ENCODE peak calls at places on chromosomes 1 and 21, in four cellular contexts. S is GM12878, X is NT2/D1, N is K562. W is an unnamed sample.

GRCh38 chr1:164602142-164602429 is 43.1 kb downstream of the PBX1 start:
- DNase-seq in S (no peak), X (no peak), N (no peak), W (peak)

GRCh38 chr1:197776348-197777082 is 1.2 kb upstream of the DENND1B start:
- DNase-seq in S (no peak), X (no peak), N (no peak), W (peak)

GRCh38 chr1:197948926-197949899 is 32.0 kb downstream of the LHX9 start:
- DNase-seq in S (no peak), X (no peak), N (no peak), W (no peak)

GRCh38 chr1:222009105-222009730 is 267.3 kb upstream of the DUSP10 start:
- DNase-seq in S (peak), X (no peak), N (peak), W (no peak)

GRCh38 chr1:233140974-233141373 is 154.6 kb downstream of the PCNX2 start:
- DNase-seq in S (no peak), X (no peak), N (no peak), W (no peak)

GRCh38 chr1:76299036-76299435 is 224.5 kb downstream of the ST6GALNAC3 start:
- DNase-seq in S (no peak), X (no peak), N (no peak), W (no peak)

GRCh38 chr1:222098382-222098781 is 356.5 kb upstream of the DUSP10 start:
- DNase-seq in S (no peak), X (no peak), N (no peak), W (no peak)

GRCh38 chr1:155504207-155504606 is 58.4 kb downstream of the ASH1L start:
- DNase-seq in S (no peak), X (no peak), N (peak), W (peak)

GRCh38 chr1:204409878-204410763 is 1.5 kb downstream of the PPP1R15B start:
- DNase-seq in S (no peak), X (no peak), N (no peak), W (no peak)

DNA sequence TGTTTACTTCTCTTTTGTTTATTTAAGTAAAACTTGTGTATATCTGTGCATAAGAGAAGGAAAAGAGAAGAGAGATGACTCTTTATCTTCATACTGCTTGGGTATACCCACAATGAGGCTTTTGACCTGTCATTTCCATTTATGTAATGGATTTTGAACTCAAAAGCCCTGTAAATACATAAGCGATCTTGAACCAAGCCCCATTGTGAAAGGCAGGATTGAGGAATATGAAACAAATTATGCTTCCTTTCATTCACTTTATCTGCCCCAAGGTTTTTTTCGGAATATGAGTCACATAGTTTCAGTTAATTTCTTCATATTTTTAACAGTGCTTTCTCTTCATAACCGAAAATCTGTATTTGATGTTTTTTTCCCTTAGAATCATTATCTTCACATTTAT is 21.4 kb downstream of the CNST start:
- DNase-seq in S (no peak), X (no peak), N (no peak), W (no peak)
- TF ChIP-seq YY1 in S (no peak), X (no peak), N (no peak), W (no peak)

GRCh38 chr1:107953551-107953950 is 11.4 kb downstream of the VAV3 start:
- DNase-seq in S (no peak), X (no peak), N (no peak), W (no peak)

GRCh38 chr1:107954121-107954520 is 10.9 kb downstream of the VAV3 start:
- DNase-seq in S (no peak), X (no peak), N (no peak), W (no peak)

GRCh38 chr1:107954719-107955415 is 10.1 kb downstream of the VAV3 start:
- DNase-seq in S (no peak), X (no peak), N (no peak), W (no peak)

GRCh38 chr1:107950434-107950833 is 14.5 kb downstream of the VAV3 start:
- DNase-seq in S (no peak), X (no peak), N (no peak), W (no peak)

GRCh38 chr1:107952989-107953388 is 12.0 kb downstream of the VAV3 start:
- DNase-seq in S (no peak), X (no peak), N (no peak), W (no peak)
- TF ChIP-seq YY1 in S (no peak), X (no peak), N (no peak), W (no peak)

GRCh38 chr1:166350490-166350889 is 183.7 kb upstream of the FAM78B start:
- DNase-seq in S (no peak), X (no peak), N (no peak), W (no peak)

GRCh38 chr1:166353162-166353561 is 186.4 kb upstream of the FAM78B start:
- DNase-seq in S (no peak), X (no peak), N (no peak), W (no peak)

GRCh38 chr1:166351676-166352075 is 184.9 kb upstream of the FAM78B start:
- DNase-seq in S (no peak), X (no peak), N (no peak), W (no peak)

GRCh38 chr1:166354411-166354810 is 187.6 kb upstream of the FAM78B start:
- DNase-seq in S (no peak), X (peak), N (peak), W (no peak)
- TF ChIP-seq YY1 in S (no peak), X (no peak), N (no peak), W (no peak)

GRCh38 chr1:33013791-33014190 is 22.9 kb downstream of the AK2 start:
- DNase-seq in S (no peak), X (no peak), N (no peak), W (no peak)

GRCh38 chr1:33015216-33015615 is 21.5 kb downstream of the AK2 start:
- DNase-seq in S (no peak), X (no peak), N (no peak), W (no peak)

GRCh38 chr1:33014464-33015170 is 22.1 kb downstream of the AK2 start:
- DNase-seq in S (no peak), X (no peak), N (no peak), W (no peak)

GRCh38 chr1:33018112-33018511 is 18.6 kb downstream of the AK2 start:
- DNase-seq in S (no peak), X (no peak), N (no peak), W (no peak)

GRCh38 chr1:33017175-33017574 is 19.5 kb downstream of the AK2 start:
- DNase-seq in S (no peak), X (no peak), N (no peak), W (no peak)
- TF ChIP-seq YY1 in S (no peak), X (no peak), N (no peak), W (no peak)

DNA sequence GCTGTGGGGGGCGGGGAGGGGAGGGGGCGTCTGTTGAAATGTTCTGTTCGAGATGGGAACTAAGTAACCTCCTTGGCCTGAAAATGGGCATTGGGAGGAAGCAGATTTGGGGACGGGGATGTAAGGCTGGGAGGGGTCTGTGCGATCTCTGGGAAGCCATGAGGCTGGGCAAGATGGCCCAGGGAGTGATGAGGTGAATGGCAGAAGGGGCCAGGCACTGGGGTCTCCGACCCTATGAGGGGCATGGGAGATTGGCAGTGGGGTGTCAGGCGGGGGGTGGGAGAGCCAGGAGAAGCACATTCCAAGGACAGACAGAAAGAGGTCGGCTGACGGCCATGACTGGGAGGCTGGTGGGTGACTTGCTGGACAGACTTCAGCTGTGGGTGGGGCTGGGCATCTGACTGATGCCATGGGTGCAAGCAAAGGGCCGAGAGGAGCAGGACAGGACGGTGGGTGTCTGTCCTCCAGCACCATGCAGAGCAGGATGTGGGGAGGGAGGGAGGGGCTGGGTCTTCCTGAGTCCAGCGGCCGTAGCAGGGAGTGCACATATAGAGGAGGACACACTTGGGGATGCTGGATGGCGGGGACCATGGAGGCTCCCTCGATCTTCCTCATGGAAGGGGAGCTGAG is 30.0 kb upstream of the COL18A1 start:
- DNase-seq in S (no peak), X (no peak), N (no peak), W (no peak)
- TF ChIP-seq YY1 in S (no peak), X (no peak), N (no peak), W (no peak)

DNA sequence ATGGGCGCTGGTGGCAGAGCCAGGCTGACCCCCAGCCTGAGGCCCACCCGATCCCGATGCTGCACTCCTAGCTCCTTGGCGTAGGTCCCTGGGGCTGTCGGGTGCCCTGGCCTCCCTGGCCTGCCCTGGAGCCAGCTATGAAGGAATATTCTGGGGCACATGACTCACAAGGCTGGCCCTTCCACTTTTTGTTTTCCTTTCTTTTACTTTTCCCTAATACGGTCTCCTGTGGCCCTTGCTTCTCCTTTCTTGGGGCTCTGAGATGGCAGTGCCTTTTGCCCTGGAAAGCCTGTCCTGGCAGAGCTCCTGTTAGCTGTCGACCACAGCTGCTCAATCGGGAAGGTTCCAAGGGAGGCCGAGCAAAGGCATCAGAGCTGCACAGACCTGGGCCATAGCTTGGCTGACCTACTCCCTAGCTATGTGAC is 22.1 kb downstream of the ARHGEF10L start:
- DNase-seq in S (no peak), X (no peak), N (no peak), W (no peak)
- TF ChIP-seq YY1 in S (no peak), X (no peak), N (no peak), W (no peak)